ENCODE peak calls at places on chromosome 6, in ten cellular contexts. X is thoracic aorta, N is PC-3, H is stomach, F is neural progenitor cell, T is ovary, Q is colonic mucosa, C is body of pancreas, E is OCI-LY7, I is A673. O is an unnamed sample.

GRCh38 chr6:37622639-37623038 is 75.0 kb downstream of the MDGA1 start:
- DNase-seq in X (no peak), N (peak; percentile 20), H (no peak), F (no peak), T (no peak), Q (no peak), C (no peak), E (peak; percentile 13), I (no peak), O (no peak)

GRCh38 chr6:114342826-114343781 is at the start of gene HS3ST5:
- DNase-seq in X (no peak), N (peak; percentile 74), H (no peak), F (peak; percentile 89), T (no peak), Q (peak; percentile 25), C (peak; percentile 32), E (no peak), I (peak; percentile 23), O (peak; percentile 64)

GRCh38 chr6:84269947-84270733 is 42.7 kb upstream of the CEP162 start:
- DNase-seq in X (no peak), N (no peak), H (no peak), F (no peak), T (no peak), Q (no peak), C (no peak), E (no peak), I (no peak), O (no peak)

GRCh38 chr6:72826744-72827438 is 205.0 kb downstream of the KCNQ5 start:
- DNase-seq in X (no peak), N (peak; percentile 86), H (no peak), F (no peak), T (no peak), Q (no peak), C (no peak), E (no peak), I (no peak), O (no peak)

GRCh38 chr6:155782320-155782730 is 326.7 kb upstream of the NOX3 start:
- DNase-seq in X (no peak), N (peak; percentile 95), H (peak; percentile 25), F (no peak), T (no peak), Q (peak; percentile 49), C (no peak), E (no peak), I (peak; percentile 61), O (no peak)

GRCh38 chr6:74410630-74411029 is 714.6 kb downstream of the CD109 start:
- DNase-seq in X (no peak), N (no peak), H (no peak), F (no peak), T (no peak), Q (no peak), C (no peak), E (no peak), I (no peak), O (no peak)

GRCh38 chr6:33209856-33210255 is 1.6 kb downstream of the RING1 start:
- DNase-seq in X (no peak), N (no peak), H (no peak), F (no peak), T (no peak), Q (no peak), C (no peak), E (no peak), I (no peak), O (no peak)

GRCh38 chr6:168150551-168151444 is 71.8 kb upstream of the FRMD1 start:
- DNase-seq in X (no peak), N (peak; percentile 2), H (no peak), F (peak; percentile 48), T (no peak), Q (peak; percentile 53), C (no peak), E (no peak), I (peak; percentile 35), O (peak; percentile 65)

GRCh38 chr6:2222275-2222842 is 23.0 kb downstream of the GMDS start:
- DNase-seq in X (no peak), N (no peak), H (no peak), F (peak; percentile 53), T (no peak), Q (no peak), C (no peak), E (no peak), I (no peak), O (no peak)

GRCh38 chr6:44025226-44025625 is 102.0 kb downstream of the MRPL14 start:
- DNase-seq in X (no peak), N (no peak), H (no peak), F (no peak), T (no peak), Q (no peak), C (no peak), E (no peak), I (no peak), O (no peak)

GRCh38 chr6:56868687-56869086 is 86.2 kb upstream of the BEND6 start:
- DNase-seq in X (no peak), N (peak; percentile 85), H (no peak), F (no peak), T (no peak), Q (no peak), C (no peak), E (no peak), I (no peak), O (no peak)

GRCh38 chr6:33683051-33683571 is 28.4 kb downstream of the UQCC2 start:
- DNase-seq in X (no peak), N (no peak), H (no peak), F (no peak), T (no peak), Q (no peak), C (no peak), E (no peak), I (no peak), O (no peak)

DNA sequence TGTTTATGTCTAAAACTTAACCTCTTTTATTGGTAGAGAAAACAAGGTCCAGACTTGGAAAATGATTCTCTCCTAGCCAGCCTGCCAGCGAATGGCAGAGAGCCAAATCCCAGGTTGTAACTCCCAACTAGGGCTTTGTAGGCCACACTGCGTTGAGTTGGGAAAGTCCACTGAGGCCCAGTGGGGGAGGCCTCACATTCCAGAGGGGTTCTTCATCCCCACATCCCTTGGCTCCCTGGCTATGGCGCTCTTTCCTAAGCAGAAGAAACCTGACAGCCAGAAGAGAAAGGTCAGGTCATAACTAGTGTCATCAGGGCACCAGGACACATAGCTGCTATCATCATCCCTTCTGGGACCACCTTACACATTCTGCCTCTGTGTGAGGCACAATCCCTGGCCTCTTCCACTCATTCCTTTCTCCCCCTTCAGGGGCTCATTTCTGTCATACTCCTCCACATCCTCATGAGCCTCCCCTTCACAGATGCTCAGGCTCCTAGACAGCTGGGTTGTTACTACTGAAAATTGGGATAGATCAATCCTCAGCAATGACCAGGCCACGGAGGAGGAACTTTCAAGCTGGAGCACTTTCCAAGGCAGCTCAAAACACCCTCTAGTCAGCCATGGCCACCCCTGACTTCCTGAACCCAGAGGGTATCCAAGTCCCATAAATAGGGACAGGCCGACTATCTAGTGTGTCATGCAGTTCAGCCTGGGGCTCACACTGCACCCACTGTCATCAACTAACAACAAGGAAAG is 48.6 kb downstream of the TCP11 start:
- DNase-seq in X (no peak), N (no peak), H (no peak), F (no peak), T (no peak), Q (peak; percentile 16), C (no peak), E (no peak), I (no peak), O (no peak)
- H3K4me1 ChIP-seq in X (peaks cover 56% of the 10 kb centered on the region), N (peaks cover 15% of the 10 kb centered on the region), H (peaks cover 78% of the 10 kb centered on the region), F (peaks cover 8% of the 10 kb centered on the region), T (peaks cover 20% of the 10 kb centered on the region), Q (no peaks in the 10 kb centered on the region), C (peaks cover 11% of the 10 kb centered on the region), E (no peaks in the 10 kb centered on the region), I (peaks cover 9% of the 10 kb centered on the region), O (peaks cover 7% of the 10 kb centered on the region)

GRCh38 chr6:52457096-52457495 is 37.0 kb downstream of the EFHC1 start:
- DNase-seq in X (no peak), N (no peak), H (no peak), F (peak; percentile 85), T (no peak), Q (no peak), C (no peak), E (no peak), I (no peak), O (no peak)
- H3K4me3 ChIP-seq in X (no peak overlapping the region), N (no peak overlapping the region), H (no peak overlapping the region), F (no peak overlapping the region), T (no peak overlapping the region), Q (no peak overlapping the region), C (no peak overlapping the region), E (no peak overlapping the region), I (no peak overlapping the region), O (no peak overlapping the region)

GRCh38 chr6:12118604-12119003 is 106.5 kb downstream of the HIVEP1 start:
- DNase-seq in X (no peak), N (no peak), H (no peak), F (no peak), T (no peak), Q (no peak), C (no peak), E (no peak), I (no peak), O (no peak)
- H3K36me3 ChIP-seq in X (peaks cover 14% of the 10 kb centered on the region), N (no peaks in the 10 kb centered on the region), H (peaks cover 21% of the 10 kb centered on the region), F (peaks cover 18% of the 10 kb centered on the region), T (no peaks in the 10 kb centered on the region), Q (no peaks in the 10 kb centered on the region), C (no peaks in the 10 kb centered on the region), E (peaks cover 32% of the 10 kb centered on the region), I (no peaks in the 10 kb centered on the region), O (peaks cover 2% of the 10 kb centered on the region)

GRCh38 chr6:16670617-16671051 is 90.6 kb downstream of the ATXN1 start:
- DNase-seq in X (no peak), N (no peak), H (no peak), F (no peak), T (no peak), Q (no peak), C (no peak), E (no peak), I (no peak), O (no peak)

GRCh38 chr6:16665992-16666391 is 95.3 kb downstream of the ATXN1 start:
- DNase-seq in X (no peak), N (no peak), H (no peak), F (no peak), T (no peak), Q (no peak), C (no peak), E (no peak), I (no peak), O (no peak)

GRCh38 chr6:16669227-16669626 is 92.0 kb downstream of the ATXN1 start:
- DNase-seq in X (no peak), N (peak; percentile 93), H (peak; percentile 34), F (no peak), T (no peak), Q (no peak), C (no peak), E (no peak), I (peak; percentile 88), O (no peak)

GRCh38 chr6:16670183-16670582 is 91.1 kb downstream of the ATXN1 start:
- DNase-seq in X (no peak), N (peak; percentile 19), H (no peak), F (no peak), T (no peak), Q (no peak), C (no peak), E (no peak), I (no peak), O (no peak)

DNA sequence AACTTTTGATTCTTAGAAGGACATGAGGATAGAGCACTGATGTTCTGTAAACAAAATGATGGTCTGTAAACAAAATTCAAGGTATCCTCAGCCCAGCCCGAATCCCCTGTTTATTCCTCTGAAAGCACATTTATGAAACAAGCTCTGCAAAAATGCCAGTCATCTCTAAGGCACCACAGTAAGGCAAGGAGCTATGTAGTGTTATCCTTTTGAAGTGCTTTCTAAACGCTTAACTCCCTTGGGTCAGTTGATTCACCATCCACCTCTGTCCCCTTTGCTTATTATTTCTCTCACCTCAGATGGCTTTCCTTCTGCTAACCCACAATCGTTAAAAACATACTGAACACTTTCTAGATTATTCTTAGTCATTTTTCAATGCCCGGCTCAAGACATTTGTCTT is 93.8 kb downstream of the ATXN1 start:
- DNase-seq in X (no peak), N (no peak), H (no peak), F (no peak), T (no peak), Q (no peak), C (no peak), E (no peak), I (no peak), O (no peak)
- H3K4me1 ChIP-seq in X (peaks cover 27% of the 10 kb centered on the region), N (peaks cover 42% of the 10 kb centered on the region), H (peaks cover 52% of the 10 kb centered on the region), F (no peaks in the 10 kb centered on the region), T (peaks cover 2% of the 10 kb centered on the region), Q (no peaks in the 10 kb centered on the region), C (peaks cover 13% of the 10 kb centered on the region), E (no peaks in the 10 kb centered on the region), I (peaks cover 16% of the 10 kb centered on the region), O (no peaks in the 10 kb centered on the region)

O was measured in Caco-2.